ENCODE peak calls at places on chromosome 1, in seven cellular contexts. One of them, this sample, is unnamed. For H3K4me1, the result is how much of the 10 kb centered on the place peaks cover.

GRCh38 chr1:218259800-218260199 is 25.3 kb upstream of the RRP15 start:
- DNase-seq in HCT116: peak
- DNase-seq in tibial nerve: no peak
- DNase-seq in esophagus muscularis mucosa: no peak
- DNase-seq in adrenal gland: no peak
- DNase-seq in heart left ventricle: no peak
- DNase-seq in sigmoid colon: no peak
- DNase-seq in this sample: peak

GRCh38 chr1:226875641-226876295 is 5.4 kb downstream of the PSEN2 start:
- DNase-seq in esophagus muscularis mucosa: no peak
- DNase-seq in HCT116: peak
- DNase-seq in heart left ventricle: no peak
- DNase-seq in sigmoid colon: no peak
- DNase-seq in adrenal gland: peak
- DNase-seq in tibial nerve: no peak
- DNase-seq in this sample: peak

GRCh38 chr1:169348356-169349036 is 19.1 kb downstream of the NME7 start:
- DNase-seq in tibial nerve: no peak
- DNase-seq in heart left ventricle: no peak
- DNase-seq in sigmoid colon: no peak
- DNase-seq in esophagus muscularis mucosa: no peak
- DNase-seq in adrenal gland: no peak
- DNase-seq in HCT116: peak
- DNase-seq in this sample: no peak

GRCh38 chr1:15952317-15953258 is 23.3 kb downstream of the ZBTB17 start:
- DNase-seq in sigmoid colon: no peak
- DNase-seq in tibial nerve: no peak
- DNase-seq in adrenal gland: peak
- DNase-seq in HCT116: peak
- DNase-seq in esophagus muscularis mucosa: no peak
- DNase-seq in heart left ventricle: no peak
- DNase-seq in this sample: no peak

GRCh38 chr1:101407505-101408211 is 170.8 kb downstream of the S1PR1 start:
- DNase-seq in sigmoid colon: no peak
- DNase-seq in tibial nerve: no peak
- DNase-seq in esophagus muscularis mucosa: no peak
- DNase-seq in HCT116: no peak
- DNase-seq in adrenal gland: no peak
- DNase-seq in heart left ventricle: no peak
- DNase-seq in this sample: no peak

GRCh38 chr1:226863446-226863845 is 7.0 kb upstream of the PSEN2 start:
- DNase-seq in tibial nerve: peak
- DNase-seq in heart left ventricle: no peak
- DNase-seq in sigmoid colon: no peak
- DNase-seq in adrenal gland: no peak
- DNase-seq in HCT116: no peak
- DNase-seq in esophagus muscularis mucosa: no peak
- DNase-seq in this sample: no peak

GRCh38 chr1:168654198-168654910 is 74.7 kb downstream of the DPT start:
- DNase-seq in heart left ventricle: no peak
- DNase-seq in HCT116: no peak
- DNase-seq in esophagus muscularis mucosa: no peak
- DNase-seq in adrenal gland: no peak
- DNase-seq in tibial nerve: no peak
- DNase-seq in sigmoid colon: no peak
- DNase-seq in this sample: no peak

GRCh38 chr1:11207898-11208611 is 18.9 kb downstream of the ANGPTL7 start:
- DNase-seq in HCT116: no peak
- DNase-seq in tibial nerve: peak
- DNase-seq in sigmoid colon: peak
- DNase-seq in esophagus muscularis mucosa: no peak
- DNase-seq in heart left ventricle: no peak
- DNase-seq in adrenal gland: peak
- DNase-seq in this sample: no peak

GRCh38 chr1:200982071-200982945 is 41.2 kb downstream of the KIF21B start:
- DNase-seq in HCT116: no peak
- DNase-seq in sigmoid colon: no peak
- DNase-seq in adrenal gland: no peak
- DNase-seq in esophagus muscularis mucosa: no peak
- DNase-seq in heart left ventricle: no peak
- DNase-seq in tibial nerve: no peak
- DNase-seq in this sample: no peak

GRCh38 chr1:162291000-162291399 is 85.7 kb downstream of the SPATA46 start:
- DNase-seq in esophagus muscularis mucosa: no peak
- DNase-seq in heart left ventricle: no peak
- DNase-seq in HCT116: no peak
- DNase-seq in tibial nerve: no peak
- DNase-seq in adrenal gland: no peak
- DNase-seq in sigmoid colon: no peak
- DNase-seq in this sample: no peak

GRCh38 chr1:20185834-20186782 is at the start of the genes PLA2G2C and UBXN10:
- DNase-seq in tibial nerve: no peak
- DNase-seq in sigmoid colon: peak
- DNase-seq in HCT116: no peak
- DNase-seq in esophagus muscularis mucosa: peak
- DNase-seq in adrenal gland: peak
- DNase-seq in heart left ventricle: peak
- DNase-seq in this sample: peak

GRCh38 chr1:15803380-15803779 is 4.1 kb downstream of the UQCRHL start:
- DNase-seq in adrenal gland: no peak
- DNase-seq in HCT116: peak
- DNase-seq in heart left ventricle: no peak
- DNase-seq in sigmoid colon: no peak
- DNase-seq in tibial nerve: no peak
- DNase-seq in esophagus muscularis mucosa: no peak
- DNase-seq in this sample: no peak

GRCh38 chr1:8012955-8013354 is 13.2 kb downstream of the ERRFI1 start:
- DNase-seq in sigmoid colon: no peak
- DNase-seq in tibial nerve: no peak
- DNase-seq in adrenal gland: no peak
- DNase-seq in esophagus muscularis mucosa: no peak
- DNase-seq in HCT116: no peak
- DNase-seq in heart left ventricle: no peak
- DNase-seq in this sample: no peak

GRCh38 chr1:8010080-8010664 is 15.9 kb downstream of the ERRFI1 start:
- DNase-seq in esophagus muscularis mucosa: no peak
- DNase-seq in tibial nerve: no peak
- DNase-seq in heart left ventricle: no peak
- DNase-seq in sigmoid colon: no peak
- DNase-seq in adrenal gland: no peak
- DNase-seq in HCT116: no peak
- DNase-seq in this sample: no peak

GRCh38 chr1:8011923-8012858 is 13.9 kb downstream of the ERRFI1 start:
- DNase-seq in sigmoid colon: no peak
- DNase-seq in HCT116: no peak
- DNase-seq in esophagus muscularis mucosa: no peak
- DNase-seq in heart left ventricle: no peak
- DNase-seq in adrenal gland: no peak
- DNase-seq in tibial nerve: no peak
- DNase-seq in this sample: no peak

GRCh38 chr1:8009043-8010002 is 16.8 kb downstream of the ERRFI1 start:
- DNase-seq in HCT116: no peak
- DNase-seq in tibial nerve: no peak
- DNase-seq in adrenal gland: no peak
- DNase-seq in esophagus muscularis mucosa: no peak
- DNase-seq in heart left ventricle: no peak
- DNase-seq in sigmoid colon: no peak
- DNase-seq in this sample: no peak

GRCh38 chr1:8011016-8011415 is 15.1 kb downstream of the ERRFI1 start:
- DNase-seq in heart left ventricle: no peak
- DNase-seq in HCT116: no peak
- DNase-seq in tibial nerve: no peak
- DNase-seq in adrenal gland: no peak
- DNase-seq in esophagus muscularis mucosa: no peak
- DNase-seq in sigmoid colon: no peak
- DNase-seq in this sample: no peak
- H3K4me1 ChIP-seq in heart left ventricle: under half
- H3K4me1 ChIP-seq in HCT116: half or more
- H3K4me1 ChIP-seq in tibial nerve: under half
- H3K4me1 ChIP-seq in adrenal gland: under half
- H3K4me1 ChIP-seq in esophagus muscularis mucosa: half or more
- H3K4me1 ChIP-seq in sigmoid colon: under half
- H3K4me1 ChIP-seq in this sample: under half

GRCh38 chr1:59638172-59638800 is 176.5 kb upstream of the HOOK1 start:
- DNase-seq in heart left ventricle: no peak
- DNase-seq in esophagus muscularis mucosa: no peak
- DNase-seq in HCT116: no peak
- DNase-seq in tibial nerve: no peak
- DNase-seq in adrenal gland: no peak
- DNase-seq in sigmoid colon: no peak
- DNase-seq in this sample: peak

GRCh38 chr1:59643526-59643925 is 171.2 kb upstream of the HOOK1 start:
- DNase-seq in tibial nerve: no peak
- DNase-seq in esophagus muscularis mucosa: no peak
- DNase-seq in sigmoid colon: no peak
- DNase-seq in adrenal gland: no peak
- DNase-seq in HCT116: no peak
- DNase-seq in heart left ventricle: no peak
- DNase-seq in this sample: no peak

GRCh38 chr1:59640851-59641250 is 173.9 kb upstream of the HOOK1 start:
- DNase-seq in HCT116: no peak
- DNase-seq in esophagus muscularis mucosa: no peak
- DNase-seq in heart left ventricle: peak
- DNase-seq in adrenal gland: no peak
- DNase-seq in tibial nerve: no peak
- DNase-seq in sigmoid colon: no peak
- DNase-seq in this sample: no peak

GRCh38 chr1:59645893-59646292 is 168.9 kb upstream of the HOOK1 start:
- DNase-seq in HCT116: no peak
- DNase-seq in esophagus muscularis mucosa: no peak
- DNase-seq in heart left ventricle: no peak
- DNase-seq in sigmoid colon: no peak
- DNase-seq in tibial nerve: no peak
- DNase-seq in adrenal gland: no peak
- DNase-seq in this sample: no peak

GRCh38 chr1:59641861-59642260 is 172.9 kb upstream of the HOOK1 start:
- DNase-seq in esophagus muscularis mucosa: no peak
- DNase-seq in tibial nerve: no peak
- DNase-seq in sigmoid colon: no peak
- DNase-seq in heart left ventricle: no peak
- DNase-seq in HCT116: no peak
- DNase-seq in adrenal gland: no peak
- DNase-seq in this sample: no peak
- H3K27ac ChIP-seq in esophagus muscularis mucosa: no peak
- H3K27ac ChIP-seq in tibial nerve: no peak
- H3K27ac ChIP-seq in sigmoid colon: no peak
- H3K27ac ChIP-seq in heart left ventricle: no peak
- H3K27ac ChIP-seq in HCT116: no peak
- H3K27ac ChIP-seq in adrenal gland: no peak
- H3K27ac ChIP-seq in this sample: no peak

GRCh38 chr1:33337994-33338494 is 17.1 kb upstream of the A3GALT2 start:
- DNase-seq in esophagus muscularis mucosa: no peak
- DNase-seq in tibial nerve: no peak
- DNase-seq in HCT116: no peak
- DNase-seq in adrenal gland: no peak
- DNase-seq in heart left ventricle: no peak
- DNase-seq in sigmoid colon: peak
- DNase-seq in this sample: no peak

GRCh38 chr1:33341190-33341589 is 20.3 kb upstream of the A3GALT2 start:
- DNase-seq in HCT116: no peak
- DNase-seq in adrenal gland: no peak
- DNase-seq in tibial nerve: no peak
- DNase-seq in sigmoid colon: no peak
- DNase-seq in esophagus muscularis mucosa: no peak
- DNase-seq in heart left ventricle: no peak
- DNase-seq in this sample: no peak

GRCh38 chr1:33336580-33336979 is 15.7 kb upstream of the A3GALT2 start:
- DNase-seq in sigmoid colon: no peak
- DNase-seq in adrenal gland: no peak
- DNase-seq in heart left ventricle: no peak
- DNase-seq in tibial nerve: no peak
- DNase-seq in HCT116: no peak
- DNase-seq in esophagus muscularis mucosa: no peak
- DNase-seq in this sample: no peak

GRCh38 chr1:33339413-33339812 is 18.5 kb upstream of the A3GALT2 start:
- DNase-seq in esophagus muscularis mucosa: no peak
- DNase-seq in adrenal gland: no peak
- DNase-seq in sigmoid colon: peak
- DNase-seq in HCT116: no peak
- DNase-seq in heart left ventricle: peak
- DNase-seq in tibial nerve: no peak
- DNase-seq in this sample: no peak

GRCh38 chr1:33338495-33339211 is 17.8 kb upstream of the A3GALT2 start:
- DNase-seq in esophagus muscularis mucosa: no peak
- DNase-seq in HCT116: no peak
- DNase-seq in adrenal gland: peak
- DNase-seq in sigmoid colon: peak
- DNase-seq in heart left ventricle: peak
- DNase-seq in tibial nerve: peak
- DNase-seq in this sample: peak
- TF ChIP-seq POLR2A in esophagus muscularis mucosa: peak
- TF ChIP-seq POLR2A in HCT116: no peak
- TF ChIP-seq POLR2A in adrenal gland: peak
- TF ChIP-seq POLR2A in sigmoid colon: peak
- TF ChIP-seq POLR2A in heart left ventricle: peak
- TF ChIP-seq POLR2A in tibial nerve: peak
- TF ChIP-seq POLR2A in this sample: peak

DNA sequence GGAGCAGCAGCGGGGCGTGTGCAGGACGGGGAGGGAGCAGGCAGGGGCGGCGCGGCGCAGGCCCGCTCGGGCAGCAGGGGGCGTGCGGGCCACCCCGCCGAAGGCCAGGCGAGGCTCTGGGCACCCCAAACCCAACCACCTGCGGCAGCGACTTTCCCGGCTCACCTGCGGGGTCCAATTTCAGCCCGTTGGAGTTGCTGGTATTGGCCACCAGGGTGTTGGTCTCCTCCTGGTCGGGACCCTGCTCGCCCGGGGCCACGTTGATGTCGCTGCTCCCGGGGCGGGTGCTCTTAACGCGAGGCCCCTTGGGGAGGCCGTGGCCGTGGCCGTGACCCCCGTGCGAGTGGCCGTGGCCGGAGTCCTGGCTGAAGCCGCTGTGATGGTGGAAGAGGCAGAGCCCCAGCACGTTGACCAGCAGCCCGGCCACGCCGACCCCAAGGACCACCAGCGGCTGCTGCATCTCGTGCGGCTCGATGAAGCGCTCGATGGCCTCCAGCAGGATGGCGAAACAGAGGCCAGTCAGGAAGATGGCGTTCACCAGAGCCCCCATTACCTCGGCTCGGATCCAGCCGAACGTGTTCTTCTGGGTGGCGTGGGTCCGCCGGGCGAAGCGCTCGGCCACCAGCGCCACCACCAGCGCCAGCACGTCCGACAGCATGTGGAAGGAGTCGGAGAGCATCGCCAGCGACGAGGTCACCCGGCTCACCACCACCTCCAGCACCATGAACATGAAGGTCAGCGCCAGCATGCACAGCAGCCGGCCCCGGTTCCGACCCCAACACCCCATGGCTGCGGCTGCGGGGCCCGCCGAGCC is 928 bp downstream of the SLC30A1 start:
- DNase-seq in heart left ventricle: peak
- DNase-seq in HCT116: no peak
- DNase-seq in sigmoid colon: peak
- DNase-seq in adrenal gland: peak
- DNase-seq in tibial nerve: peak
- DNase-seq in esophagus muscularis mucosa: peak
- DNase-seq in this sample: peak
- H3K4me1 ChIP-seq in heart left ventricle: under half
- H3K4me1 ChIP-seq in HCT116: under half
- H3K4me1 ChIP-seq in sigmoid colon: under half
- H3K4me1 ChIP-seq in adrenal gland: under half
- H3K4me1 ChIP-seq in tibial nerve: under half
- H3K4me1 ChIP-seq in esophagus muscularis mucosa: half or more
- H3K4me1 ChIP-seq in this sample: under half